ENCODE peak calls at places on chromosomes 5 and 9, in eight cellular contexts. One of them, this sample, is unnamed.
A peak's percentile ranks its signal among the peaks of the same experiment; 100 is the strongest.

GRCh38 chr9:13116292-13116691 is 163.2 kb downstream of the MPDZ start:
- DNase-seq in stimulated activated CD4-positive, alpha-beta T cell treated with anti-CD3 and anti-CD28 coated beads, Interleukin-12 subunit alpha, Interleukin-12 subunit beta, amount 100 ng/mL, for 4 hours: no peak
- DNase-seq in activated T-helper 1 cell treated with anti-CD3 and anti-CD28 coated beads, Interleukin-2, amount 50 U/mL, for 16 hours: no peak
- DNase-seq in WERI-Rb-1: no peak
- DNase-seq in GM04504: no peak
- DNase-seq in nephron progenitor cell: no peak
- DNase-seq in fibroblast of mammary gland: no peak
- DNase-seq in Calu3: no peak
- DNase-seq in this sample: no peak

GRCh38 chr5:43037929-43038510 is 2.1 kb downstream of the ANXA2R start:
- DNase-seq in stimulated activated CD4-positive, alpha-beta T cell treated with anti-CD3 and anti-CD28 coated beads, Interleukin-12 subunit alpha, Interleukin-12 subunit beta, amount 100 ng/mL, for 4 hours: no peak
- DNase-seq in activated T-helper 1 cell treated with anti-CD3 and anti-CD28 coated beads, Interleukin-2, amount 50 U/mL, for 16 hours: no peak
- DNase-seq in WERI-Rb-1: no peak
- DNase-seq in GM04504: no peak
- DNase-seq in nephron progenitor cell: no peak
- DNase-seq in fibroblast of mammary gland: peak; percentile 54
- DNase-seq in Calu3: peak; percentile 22
- DNase-seq in this sample: no peak

GRCh38 chr5:60377826-60378225 is 322.1 kb downstream of the DEPDC1B start:
- DNase-seq in stimulated activated CD4-positive, alpha-beta T cell treated with anti-CD3 and anti-CD28 coated beads, Interleukin-12 subunit alpha, Interleukin-12 subunit beta, amount 100 ng/mL, for 4 hours: no peak
- DNase-seq in activated T-helper 1 cell treated with anti-CD3 and anti-CD28 coated beads, Interleukin-2, amount 50 U/mL, for 16 hours: no peak
- DNase-seq in WERI-Rb-1: no peak
- DNase-seq in GM04504: no peak
- DNase-seq in nephron progenitor cell: no peak
- DNase-seq in fibroblast of mammary gland: peak; percentile 18
- DNase-seq in Calu3: no peak
- DNase-seq in this sample: no peak

GRCh38 chr9:12819436-12820185 is 44.8 kb downstream of the LURAP1L start:
- DNase-seq in stimulated activated CD4-positive, alpha-beta T cell treated with anti-CD3 and anti-CD28 coated beads, Interleukin-12 subunit alpha, Interleukin-12 subunit beta, amount 100 ng/mL, for 4 hours: no peak
- DNase-seq in activated T-helper 1 cell treated with anti-CD3 and anti-CD28 coated beads, Interleukin-2, amount 50 U/mL, for 16 hours: no peak
- DNase-seq in WERI-Rb-1: peak; percentile 46
- DNase-seq in GM04504: no peak
- DNase-seq in nephron progenitor cell: no peak
- DNase-seq in fibroblast of mammary gland: peak; percentile 69
- DNase-seq in Calu3: peak; percentile 40
- DNase-seq in this sample: no peak

GRCh38 chr9:91147079-91147708 is 214.5 kb downstream of the AUH start:
- DNase-seq in stimulated activated CD4-positive, alpha-beta T cell treated with anti-CD3 and anti-CD28 coated beads, Interleukin-12 subunit alpha, Interleukin-12 subunit beta, amount 100 ng/mL, for 4 hours: no peak
- DNase-seq in activated T-helper 1 cell treated with anti-CD3 and anti-CD28 coated beads, Interleukin-2, amount 50 U/mL, for 16 hours: no peak
- DNase-seq in WERI-Rb-1: peak; percentile 18
- DNase-seq in GM04504: no peak
- DNase-seq in nephron progenitor cell: no peak
- DNase-seq in fibroblast of mammary gland: no peak
- DNase-seq in Calu3: no peak
- DNase-seq in this sample: no peak

GRCh38 chr5:8321272-8321671 is 452.3 kb downstream of the MTRR start:
- DNase-seq in stimulated activated CD4-positive, alpha-beta T cell treated with anti-CD3 and anti-CD28 coated beads, Interleukin-12 subunit alpha, Interleukin-12 subunit beta, amount 100 ng/mL, for 4 hours: no peak
- DNase-seq in activated T-helper 1 cell treated with anti-CD3 and anti-CD28 coated beads, Interleukin-2, amount 50 U/mL, for 16 hours: no peak
- DNase-seq in WERI-Rb-1: no peak
- DNase-seq in GM04504: no peak
- DNase-seq in nephron progenitor cell: no peak
- DNase-seq in fibroblast of mammary gland: no peak
- DNase-seq in Calu3: no peak
- DNase-seq in this sample: no peak

GRCh38 chr9:129178983-129179382 is 922 bp upstream of the IER5L start:
- DNase-seq in stimulated activated CD4-positive, alpha-beta T cell treated with anti-CD3 and anti-CD28 coated beads, Interleukin-12 subunit alpha, Interleukin-12 subunit beta, amount 100 ng/mL, for 4 hours: no peak
- DNase-seq in activated T-helper 1 cell treated with anti-CD3 and anti-CD28 coated beads, Interleukin-2, amount 50 U/mL, for 16 hours: no peak
- DNase-seq in WERI-Rb-1: peak; percentile 57
- DNase-seq in GM04504: no peak
- DNase-seq in nephron progenitor cell: peak; percentile 73
- DNase-seq in fibroblast of mammary gland: no peak
- DNase-seq in Calu3: peak; percentile 76
- DNase-seq in this sample: peak; percentile 42

GRCh38 chr5:138068742-138069375 is 15.0 kb upstream of the WNT8A start:
- DNase-seq in stimulated activated CD4-positive, alpha-beta T cell treated with anti-CD3 and anti-CD28 coated beads, Interleukin-12 subunit alpha, Interleukin-12 subunit beta, amount 100 ng/mL, for 4 hours: peak; percentile 68
- DNase-seq in activated T-helper 1 cell treated with anti-CD3 and anti-CD28 coated beads, Interleukin-2, amount 50 U/mL, for 16 hours: peak; percentile 44
- DNase-seq in WERI-Rb-1: peak; percentile 84
- DNase-seq in GM04504: peak; percentile 44
- DNase-seq in nephron progenitor cell: peak; percentile 65
- DNase-seq in fibroblast of mammary gland: peak; percentile 77
- DNase-seq in Calu3: peak; percentile 93
- DNase-seq in this sample: peak; percentile 48

GRCh38 chr5:179823937-179824744 is 3.4 kb downstream of the SQSTM1 start:
- DNase-seq in stimulated activated CD4-positive, alpha-beta T cell treated with anti-CD3 and anti-CD28 coated beads, Interleukin-12 subunit alpha, Interleukin-12 subunit beta, amount 100 ng/mL, for 4 hours: no peak
- DNase-seq in activated T-helper 1 cell treated with anti-CD3 and anti-CD28 coated beads, Interleukin-2, amount 50 U/mL, for 16 hours: no peak
- DNase-seq in WERI-Rb-1: no peak
- DNase-seq in GM04504: no peak
- DNase-seq in nephron progenitor cell: no peak
- DNase-seq in fibroblast of mammary gland: no peak
- DNase-seq in Calu3: no peak
- DNase-seq in this sample: no peak

GRCh38 chr9:121566401-121567141 is 66.9 kb upstream of the GGTA1 start:
- DNase-seq in stimulated activated CD4-positive, alpha-beta T cell treated with anti-CD3 and anti-CD28 coated beads, Interleukin-12 subunit alpha, Interleukin-12 subunit beta, amount 100 ng/mL, for 4 hours: no peak
- DNase-seq in activated T-helper 1 cell treated with anti-CD3 and anti-CD28 coated beads, Interleukin-2, amount 50 U/mL, for 16 hours: no peak
- DNase-seq in WERI-Rb-1: peak; percentile 70
- DNase-seq in GM04504: no peak
- DNase-seq in nephron progenitor cell: peak; percentile 37
- DNase-seq in fibroblast of mammary gland: peak; percentile 84
- DNase-seq in Calu3: no peak
- DNase-seq in this sample: peak; percentile 81

GRCh38 chr9:94796687-94797086 is 70.2 kb downstream of the AOPEP start:
- DNase-seq in stimulated activated CD4-positive, alpha-beta T cell treated with anti-CD3 and anti-CD28 coated beads, Interleukin-12 subunit alpha, Interleukin-12 subunit beta, amount 100 ng/mL, for 4 hours: no peak
- DNase-seq in activated T-helper 1 cell treated with anti-CD3 and anti-CD28 coated beads, Interleukin-2, amount 50 U/mL, for 16 hours: no peak
- DNase-seq in WERI-Rb-1: no peak
- DNase-seq in GM04504: no peak
- DNase-seq in nephron progenitor cell: no peak
- DNase-seq in fibroblast of mammary gland: no peak
- DNase-seq in Calu3: no peak
- DNase-seq in this sample: no peak

GRCh38 chr5:37619353-37619752 is 220.5 kb downstream of the GDNF start:
- DNase-seq in stimulated activated CD4-positive, alpha-beta T cell treated with anti-CD3 and anti-CD28 coated beads, Interleukin-12 subunit alpha, Interleukin-12 subunit beta, amount 100 ng/mL, for 4 hours: no peak
- DNase-seq in activated T-helper 1 cell treated with anti-CD3 and anti-CD28 coated beads, Interleukin-2, amount 50 U/mL, for 16 hours: no peak
- DNase-seq in WERI-Rb-1: no peak
- DNase-seq in GM04504: peak; percentile 36
- DNase-seq in nephron progenitor cell: no peak
- DNase-seq in fibroblast of mammary gland: peak; percentile 83
- DNase-seq in Calu3: no peak
- DNase-seq in this sample: no peak

GRCh38 chr5:62538017-62538942 is 40.3 kb upstream of the LRRC70 start:
- DNase-seq in stimulated activated CD4-positive, alpha-beta T cell treated with anti-CD3 and anti-CD28 coated beads, Interleukin-12 subunit alpha, Interleukin-12 subunit beta, amount 100 ng/mL, for 4 hours: no peak
- DNase-seq in activated T-helper 1 cell treated with anti-CD3 and anti-CD28 coated beads, Interleukin-2, amount 50 U/mL, for 16 hours: no peak
- DNase-seq in WERI-Rb-1: no peak
- DNase-seq in GM04504: peak; percentile 16
- DNase-seq in nephron progenitor cell: no peak
- DNase-seq in fibroblast of mammary gland: peak; percentile 93
- DNase-seq in Calu3: no peak
- DNase-seq in this sample: no peak

GRCh38 chr5:125552486-125552885 is 806.0 kb upstream of the ZNF608 start:
- DNase-seq in stimulated activated CD4-positive, alpha-beta T cell treated with anti-CD3 and anti-CD28 coated beads, Interleukin-12 subunit alpha, Interleukin-12 subunit beta, amount 100 ng/mL, for 4 hours: no peak
- DNase-seq in activated T-helper 1 cell treated with anti-CD3 and anti-CD28 coated beads, Interleukin-2, amount 50 U/mL, for 16 hours: no peak
- DNase-seq in WERI-Rb-1: no peak
- DNase-seq in GM04504: no peak
- DNase-seq in nephron progenitor cell: no peak
- DNase-seq in fibroblast of mammary gland: no peak
- DNase-seq in Calu3: no peak
- DNase-seq in this sample: no peak

GRCh38 chr5:129460951-129461815 is 1.1 kb downstream of the ADAMTS19 start:
- DNase-seq in stimulated activated CD4-positive, alpha-beta T cell treated with anti-CD3 and anti-CD28 coated beads, Interleukin-12 subunit alpha, Interleukin-12 subunit beta, amount 100 ng/mL, for 4 hours: no peak
- DNase-seq in activated T-helper 1 cell treated with anti-CD3 and anti-CD28 coated beads, Interleukin-2, amount 50 U/mL, for 16 hours: no peak
- DNase-seq in WERI-Rb-1: peak; percentile 75
- DNase-seq in GM04504: no peak
- DNase-seq in nephron progenitor cell: peak; percentile 74
- DNase-seq in fibroblast of mammary gland: no peak
- DNase-seq in Calu3: peak; percentile 90
- DNase-seq in this sample: peak; percentile 69

GRCh38 chr5:145443366-145443765 is 391.8 kb downstream of the PRELID2 start:
- DNase-seq in stimulated activated CD4-positive, alpha-beta T cell treated with anti-CD3 and anti-CD28 coated beads, Interleukin-12 subunit alpha, Interleukin-12 subunit beta, amount 100 ng/mL, for 4 hours: no peak
- DNase-seq in activated T-helper 1 cell treated with anti-CD3 and anti-CD28 coated beads, Interleukin-2, amount 50 U/mL, for 16 hours: no peak
- DNase-seq in WERI-Rb-1: no peak
- DNase-seq in GM04504: no peak
- DNase-seq in nephron progenitor cell: no peak
- DNase-seq in fibroblast of mammary gland: no peak
- DNase-seq in Calu3: no peak
- DNase-seq in this sample: no peak

GRCh38 chr9:89137548-89138462 is 40.8 kb downstream of the SHC3 start:
- DNase-seq in stimulated activated CD4-positive, alpha-beta T cell treated with anti-CD3 and anti-CD28 coated beads, Interleukin-12 subunit alpha, Interleukin-12 subunit beta, amount 100 ng/mL, for 4 hours: no peak
- DNase-seq in activated T-helper 1 cell treated with anti-CD3 and anti-CD28 coated beads, Interleukin-2, amount 50 U/mL, for 16 hours: no peak
- DNase-seq in WERI-Rb-1: no peak
- DNase-seq in GM04504: peak; percentile 87
- DNase-seq in nephron progenitor cell: no peak
- DNase-seq in fibroblast of mammary gland: peak; percentile 97
- DNase-seq in Calu3: peak; percentile 62
- DNase-seq in this sample: peak; percentile 74

GRCh38 chr5:59766394-59766793 is 127.1 kb downstream of the PDE4D start:
- DNase-seq in stimulated activated CD4-positive, alpha-beta T cell treated with anti-CD3 and anti-CD28 coated beads, Interleukin-12 subunit alpha, Interleukin-12 subunit beta, amount 100 ng/mL, for 4 hours: no peak
- DNase-seq in activated T-helper 1 cell treated with anti-CD3 and anti-CD28 coated beads, Interleukin-2, amount 50 U/mL, for 16 hours: no peak
- DNase-seq in WERI-Rb-1: no peak
- DNase-seq in GM04504: no peak
- DNase-seq in nephron progenitor cell: no peak
- DNase-seq in fibroblast of mammary gland: no peak
- DNase-seq in Calu3: peak; percentile 32
- DNase-seq in this sample: peak; percentile 49

GRCh38 chr5:93188876-93189485 is 392.0 kb downstream of the NR2F1-AS1 start:
- DNase-seq in stimulated activated CD4-positive, alpha-beta T cell treated with anti-CD3 and anti-CD28 coated beads, Interleukin-12 subunit alpha, Interleukin-12 subunit beta, amount 100 ng/mL, for 4 hours: no peak
- DNase-seq in activated T-helper 1 cell treated with anti-CD3 and anti-CD28 coated beads, Interleukin-2, amount 50 U/mL, for 16 hours: no peak
- DNase-seq in WERI-Rb-1: no peak
- DNase-seq in GM04504: no peak
- DNase-seq in nephron progenitor cell: no peak
- DNase-seq in fibroblast of mammary gland: no peak
- DNase-seq in Calu3: no peak
- DNase-seq in this sample: no peak

GRCh38 chr5:98454904-98455303 is 318.6 kb upstream of the RGMB start:
- DNase-seq in stimulated activated CD4-positive, alpha-beta T cell treated with anti-CD3 and anti-CD28 coated beads, Interleukin-12 subunit alpha, Interleukin-12 subunit beta, amount 100 ng/mL, for 4 hours: no peak
- DNase-seq in activated T-helper 1 cell treated with anti-CD3 and anti-CD28 coated beads, Interleukin-2, amount 50 U/mL, for 16 hours: no peak
- DNase-seq in WERI-Rb-1: no peak
- DNase-seq in GM04504: peak; percentile 88
- DNase-seq in nephron progenitor cell: no peak
- DNase-seq in fibroblast of mammary gland: peak; percentile 98
- DNase-seq in Calu3: no peak
- DNase-seq in this sample: no peak

GRCh38 chr9:138068601-138069035 is 191.0 kb downstream of the CACNA1B start:
- DNase-seq in stimulated activated CD4-positive, alpha-beta T cell treated with anti-CD3 and anti-CD28 coated beads, Interleukin-12 subunit alpha, Interleukin-12 subunit beta, amount 100 ng/mL, for 4 hours: no peak
- DNase-seq in activated T-helper 1 cell treated with anti-CD3 and anti-CD28 coated beads, Interleukin-2, amount 50 U/mL, for 16 hours: no peak
- DNase-seq in WERI-Rb-1: no peak
- DNase-seq in GM04504: no peak
- DNase-seq in nephron progenitor cell: no peak
- DNase-seq in fibroblast of mammary gland: no peak
- DNase-seq in Calu3: no peak
- DNase-seq in this sample: peak; percentile 2

GRCh38 chr9:94800424-94801117 is 74.1 kb downstream of the AOPEP start:
- DNase-seq in stimulated activated CD4-positive, alpha-beta T cell treated with anti-CD3 and anti-CD28 coated beads, Interleukin-12 subunit alpha, Interleukin-12 subunit beta, amount 100 ng/mL, for 4 hours: no peak
- DNase-seq in activated T-helper 1 cell treated with anti-CD3 and anti-CD28 coated beads, Interleukin-2, amount 50 U/mL, for 16 hours: no peak
- DNase-seq in WERI-Rb-1: no peak
- DNase-seq in GM04504: no peak
- DNase-seq in nephron progenitor cell: no peak
- DNase-seq in fibroblast of mammary gland: no peak
- DNase-seq in Calu3: no peak
- DNase-seq in this sample: no peak

GRCh38 chr9:88651682-88652633 is 117.0 kb downstream of the NXNL2 start:
- DNase-seq in stimulated activated CD4-positive, alpha-beta T cell treated with anti-CD3 and anti-CD28 coated beads, Interleukin-12 subunit alpha, Interleukin-12 subunit beta, amount 100 ng/mL, for 4 hours: no peak
- DNase-seq in activated T-helper 1 cell treated with anti-CD3 and anti-CD28 coated beads, Interleukin-2, amount 50 U/mL, for 16 hours: no peak
- DNase-seq in WERI-Rb-1: no peak
- DNase-seq in GM04504: peak; percentile 97
- DNase-seq in nephron progenitor cell: no peak
- DNase-seq in fibroblast of mammary gland: peak; percentile 99
- DNase-seq in Calu3: no peak
- DNase-seq in this sample: peak; percentile 96